ENCODE peak calls at places on chromosomes 3 and 15, in seven cellular contexts. One of them, this sample, is unnamed.

GRCh38 chr3:4310971-4311370 is 7.8 kb downstream of the SETMAR start:
- DNase-seq in BJ: no peak
- DNase-seq in AG09309: no peak
- DNase-seq in ELR: no peak
- DNase-seq in Right ventricle myocardium superior: no peak
- DNase-seq in HEK293T: no peak
- DNase-seq in naive thymus-derived CD8-positive, alpha-beta T cell: no peak
- DNase-seq in this sample: no peak

GRCh38 chr15:66212471-66212870 is 41.1 kb downstream of the MEGF11 start:
- DNase-seq in BJ: no peak
- DNase-seq in AG09309: no peak
- DNase-seq in ELR: no peak
- DNase-seq in Right ventricle myocardium superior: no peak
- DNase-seq in HEK293T: no peak
- DNase-seq in naive thymus-derived CD8-positive, alpha-beta T cell: no peak
- DNase-seq in this sample: no peak

GRCh38 chr3:23810342-23811116 is 4.8 kb downstream of the UBE2E1 start:
- DNase-seq in BJ: no peak
- DNase-seq in AG09309: no peak
- DNase-seq in ELR: peak
- DNase-seq in Right ventricle myocardium superior: peak
- DNase-seq in HEK293T: peak
- DNase-seq in naive thymus-derived CD8-positive, alpha-beta T cell: peak
- DNase-seq in this sample: no peak

GRCh38 chr3:33089515-33089914 is 7.4 kb downstream of the GLB1 start:
- DNase-seq in BJ: no peak
- DNase-seq in AG09309: no peak
- DNase-seq in ELR: no peak
- DNase-seq in Right ventricle myocardium superior: no peak
- DNase-seq in HEK293T: no peak
- DNase-seq in naive thymus-derived CD8-positive, alpha-beta T cell: no peak
- DNase-seq in this sample: no peak

GRCh38 chr3:129065727-129066087 is 5.1 kb downstream of the GP9 start:
- DNase-seq in BJ: no peak
- DNase-seq in AG09309: no peak
- DNase-seq in ELR: no peak
- DNase-seq in Right ventricle myocardium superior: no peak
- DNase-seq in HEK293T: no peak
- DNase-seq in naive thymus-derived CD8-positive, alpha-beta T cell: no peak
- DNase-seq in this sample: no peak

GRCh38 chr3:125322917-125323316 is 52.2 kb downstream of the ZNF148 start:
- DNase-seq in BJ: no peak
- DNase-seq in AG09309: no peak
- DNase-seq in ELR: no peak
- DNase-seq in Right ventricle myocardium superior: no peak
- DNase-seq in HEK293T: no peak
- DNase-seq in naive thymus-derived CD8-positive, alpha-beta T cell: no peak
- DNase-seq in this sample: no peak

GRCh38 chr3:69458798-69459197 is 72.9 kb upstream of the FRMD4B start:
- DNase-seq in BJ: no peak
- DNase-seq in AG09309: no peak
- DNase-seq in ELR: no peak
- DNase-seq in Right ventricle myocardium superior: no peak
- DNase-seq in HEK293T: no peak
- DNase-seq in naive thymus-derived CD8-positive, alpha-beta T cell: no peak
- DNase-seq in this sample: no peak

GRCh38 chr3:120780977-120781376 is 38.4 kb downstream of the GTF2E1 start:
- DNase-seq in BJ: peak
- DNase-seq in AG09309: no peak
- DNase-seq in ELR: peak
- DNase-seq in Right ventricle myocardium superior: peak
- DNase-seq in HEK293T: no peak
- DNase-seq in naive thymus-derived CD8-positive, alpha-beta T cell: no peak
- DNase-seq in this sample: no peak

GRCh38 chr3:171543759-171544284 is 83.6 kb upstream of the TNIK start:
- DNase-seq in BJ: no peak
- DNase-seq in AG09309: no peak
- DNase-seq in ELR: no peak
- DNase-seq in Right ventricle myocardium superior: no peak
- DNase-seq in HEK293T: no peak
- DNase-seq in naive thymus-derived CD8-positive, alpha-beta T cell: no peak
- DNase-seq in this sample: no peak

This sample was measured in esophagus squamous epithelium.